ENCODE peak calls at places on chromosomes 3 and 15, in seven cellular contexts. K, N, L, I, M, R and S are unnamed samples.

GRCh38 chr3:109927726-109928125 is 590.4 kb upstream of the DPPA4 start:
- DNase-seq in L (no peak), I (no peak), M (no peak), K (no peak), N (no peak), R (no peak), S (no peak)

GRCh38 chr3:123202451-123202850 is 708 bp downstream of the SEC22A start:
- DNase-seq in I (no peak), K (no peak), R (no peak), L (no peak), M (no peak), N (peak; percentile 9), S (no peak)

GRCh38 chr3:146517684-146518435 is 26.5 kb downstream of the PLSCR1 start:
- DNase-seq in N (no peak), R (no peak), K (no peak), I (no peak), L (no peak), M (no peak), S (no peak)

GRCh38 chr3:52204337-52205073 is 6.5 kb downstream of the ALAS1 start:
- DNase-seq in K (no peak), M (no peak), R (no peak), L (no peak), I (no peak), N (no peak), S (peak; percentile 8)

GRCh38 chr15:63818191-63818590 is 15.6 kb downstream of the HERC1 start:
- DNase-seq in N (no peak), R (no peak), M (no peak), K (no peak), I (no peak), L (no peak), S (peak; percentile 62)

GRCh38 chr3:12708584-12709192 is 44.8 kb upstream of the RAF1 start:
- DNase-seq in M (peak; percentile 34), R (no peak), L (no peak), N (no peak), K (peak; percentile 71), I (no peak), S (no peak)

GRCh38 chr15:78604420-78604819 is 16.4 kb downstream of the CHRNA3 start:
- DNase-seq in K (no peak), N (no peak), L (no peak), R (no peak), M (no peak), I (no peak), S (no peak)

GRCh38 chr3:46114324-46114988 is 87.2 kb upstream of the XCR1 start:
- DNase-seq in N (no peak), I (no peak), R (no peak), L (no peak), M (no peak), K (peak; percentile 63), S (no peak)

GRCh38 chr15:24962880-24963279 is 8.1 kb downstream of the SNRPN start:
- DNase-seq in M (no peak), L (no peak), K (no peak), I (no peak), N (no peak), R (no peak), S (no peak)

GRCh38 chr3:14262212-14262611 is 83.6 kb downstream of the LSM3 start:
- DNase-seq in R (no peak), N (no peak), K (no peak), I (no peak), M (no peak), L (no peak), S (no peak)

GRCh38 chr3:189841474-189842205 is 210.5 kb downstream of the TP63 start:
- DNase-seq in R (no peak), N (no peak), K (peak; percentile 71), L (no peak), M (no peak), I (no peak), S (no peak)

GRCh38 chr3:142028174-142028833 is 121.0 kb downstream of the TFDP2 start:
- DNase-seq in I (peak; percentile 61), M (no peak), L (peak; percentile 19), K (peak; percentile 65), R (peak; percentile 65), N (peak; percentile 36), S (peak; percentile 10)

GRCh38 chr3:168096210-168096795 is 579 bp upstream of the GOLIM4 start:
- DNase-seq in N (peak; percentile 51), I (peak; percentile 86), L (peak; percentile 35), M (peak; percentile 33), R (peak; percentile 52), K (peak; percentile 72), S (peak; percentile 79)

GRCh38 chr3:171162986-171163723 is 136.6 kb upstream of the SLC2A2 start:
- DNase-seq in K (no peak), R (no peak), I (peak; percentile 55), L (no peak), M (no peak), N (no peak), S (no peak)

GRCh38 chr15:101156509-101157159 is 95.2 kb downstream of the CHSY1 start:
- DNase-seq in R (no peak), I (no peak), L (no peak), M (no peak), N (peak; percentile 28), K (no peak), S (no peak)